ENCODE peak calls at places on chromosome 13, in seven cellular contexts. One of them, this sample, is unnamed.

GRCh38 chr13:40598599-40598998 is 67.8 kb downstream of the FOXO1 start:
- DNase-seq in body of pancreas: peak; percentile 50
- DNase-seq in right lobe of liver: no peak
- DNase-seq in CD8-positive, alpha-beta memory T cell: no peak
- DNase-seq in colonic mucosa: no peak
- DNase-seq in iPS DF 6.9: no peak
- DNase-seq in psoas muscle: no peak
- DNase-seq in this sample: no peak

GRCh38 chr13:27054760-27055159 is 116.9 kb downstream of the USP12 start:
- DNase-seq in body of pancreas: no peak
- DNase-seq in right lobe of liver: no peak
- DNase-seq in CD8-positive, alpha-beta memory T cell: no peak
- DNase-seq in colonic mucosa: no peak
- DNase-seq in iPS DF 6.9: no peak
- DNase-seq in psoas muscle: no peak
- DNase-seq in this sample: no peak

GRCh38 chr13:110495376-110495775 is 66.1 kb downstream of the RAB20 start:
- DNase-seq in body of pancreas: no peak
- DNase-seq in right lobe of liver: no peak
- DNase-seq in CD8-positive, alpha-beta memory T cell: no peak
- DNase-seq in colonic mucosa: no peak
- DNase-seq in iPS DF 6.9: no peak
- DNase-seq in psoas muscle: no peak
- DNase-seq in this sample: no peak

GRCh38 chr13:96994030-96994848 is at the start of gene OXGR1:
- DNase-seq in body of pancreas: peak; percentile 11
- DNase-seq in right lobe of liver: no peak
- DNase-seq in CD8-positive, alpha-beta memory T cell: no peak
- DNase-seq in colonic mucosa: peak; percentile 30
- DNase-seq in iPS DF 6.9: no peak
- DNase-seq in psoas muscle: peak; percentile 15
- DNase-seq in this sample: no peak

GRCh38 chr13:93270769-93271753 is 44.5 kb downstream of the GPC6 start:
- DNase-seq in body of pancreas: no peak
- DNase-seq in right lobe of liver: no peak
- DNase-seq in CD8-positive, alpha-beta memory T cell: no peak
- DNase-seq in colonic mucosa: no peak
- DNase-seq in iPS DF 6.9: no peak
- DNase-seq in psoas muscle: no peak
- DNase-seq in this sample: no peak

GRCh38 chr13:33303885-33304284 is 18.3 kb upstream of the STARD13 start:
- DNase-seq in body of pancreas: no peak
- DNase-seq in right lobe of liver: no peak
- DNase-seq in CD8-positive, alpha-beta memory T cell: no peak
- DNase-seq in colonic mucosa: no peak
- DNase-seq in iPS DF 6.9: no peak
- DNase-seq in psoas muscle: no peak
- DNase-seq in this sample: no peak

GRCh38 chr13:113744197-113745000 is 14.6 kb upstream of the TMEM255B start:
- DNase-seq in body of pancreas: no peak
- DNase-seq in right lobe of liver: no peak
- DNase-seq in CD8-positive, alpha-beta memory T cell: no peak
- DNase-seq in colonic mucosa: no peak
- DNase-seq in iPS DF 6.9: no peak
- DNase-seq in psoas muscle: no peak
- DNase-seq in this sample: no peak

GRCh38 chr13:53121879-53122278 is 93.3 kb downstream of the OLFM4 start:
- DNase-seq in body of pancreas: no peak
- DNase-seq in right lobe of liver: no peak
- DNase-seq in CD8-positive, alpha-beta memory T cell: no peak
- DNase-seq in colonic mucosa: no peak
- DNase-seq in iPS DF 6.9: no peak
- DNase-seq in psoas muscle: no peak
- DNase-seq in this sample: no peak

GRCh38 chr13:38849316-38849715 is 141.3 kb downstream of the STOML3 start:
- DNase-seq in body of pancreas: no peak
- DNase-seq in right lobe of liver: no peak
- DNase-seq in CD8-positive, alpha-beta memory T cell: no peak
- DNase-seq in colonic mucosa: no peak
- DNase-seq in iPS DF 6.9: no peak
- DNase-seq in psoas muscle: no peak
- DNase-seq in this sample: no peak

GRCh38 chr13:101007245-101007644 is 332.6 kb upstream of the TMTC4 start:
- DNase-seq in body of pancreas: no peak
- DNase-seq in right lobe of liver: no peak
- DNase-seq in CD8-positive, alpha-beta memory T cell: no peak
- DNase-seq in colonic mucosa: no peak
- DNase-seq in iPS DF 6.9: no peak
- DNase-seq in psoas muscle: no peak
- DNase-seq in this sample: no peak

GRCh38 chr13:111387945-111388600 is 67.6 kb downstream of the TEX29 start:
- DNase-seq in body of pancreas: no peak
- DNase-seq in right lobe of liver: no peak
- DNase-seq in CD8-positive, alpha-beta memory T cell: no peak
- DNase-seq in colonic mucosa: no peak
- DNase-seq in iPS DF 6.9: no peak
- DNase-seq in psoas muscle: no peak
- DNase-seq in this sample: no peak

GRCh38 chr13:97058417-97058816 is 64.1 kb upstream of the OXGR1 start:
- DNase-seq in body of pancreas: no peak
- DNase-seq in right lobe of liver: no peak
- DNase-seq in CD8-positive, alpha-beta memory T cell: no peak
- DNase-seq in colonic mucosa: no peak
- DNase-seq in iPS DF 6.9: no peak
- DNase-seq in psoas muscle: no peak
- DNase-seq in this sample: no peak

GRCh38 chr13:99495478-99496321 is 5.6 kb upstream of the TM9SF2 start:
- DNase-seq in body of pancreas: no peak
- DNase-seq in right lobe of liver: no peak
- DNase-seq in CD8-positive, alpha-beta memory T cell: no peak
- DNase-seq in colonic mucosa: no peak
- DNase-seq in iPS DF 6.9: no peak
- DNase-seq in psoas muscle: no peak
- DNase-seq in this sample: no peak

GRCh38 chr13:113950451-113951245 is 23.2 kb downstream of the C13orf46 start:
- DNase-seq in body of pancreas: no peak
- DNase-seq in right lobe of liver: peak; percentile 93
- DNase-seq in CD8-positive, alpha-beta memory T cell: no peak
- DNase-seq in colonic mucosa: no peak
- DNase-seq in iPS DF 6.9: no peak
- DNase-seq in psoas muscle: peak; percentile 23
- DNase-seq in this sample: no peak

GRCh38 chr13:44972956-44973581 is 16.2 kb downstream of the NUFIP1 start:
- DNase-seq in body of pancreas: no peak
- DNase-seq in right lobe of liver: no peak
- DNase-seq in CD8-positive, alpha-beta memory T cell: no peak
- DNase-seq in colonic mucosa: no peak
- DNase-seq in iPS DF 6.9: no peak
- DNase-seq in psoas muscle: no peak
- DNase-seq in this sample: no peak

GRCh38 chr13:21917046-21918010 is 246.5 kb downstream of the FGF9 start:
- DNase-seq in body of pancreas: peak; percentile 24
- DNase-seq in right lobe of liver: no peak
- DNase-seq in CD8-positive, alpha-beta memory T cell: no peak
- DNase-seq in colonic mucosa: no peak
- DNase-seq in iPS DF 6.9: no peak
- DNase-seq in psoas muscle: no peak
- DNase-seq in this sample: no peak

GRCh38 chr13:80105350-80105749 is 235.6 kb downstream of the SPRY2 start:
- DNase-seq in body of pancreas: no peak
- DNase-seq in right lobe of liver: no peak
- DNase-seq in CD8-positive, alpha-beta memory T cell: no peak
- DNase-seq in colonic mucosa: no peak
- DNase-seq in iPS DF 6.9: no peak
- DNase-seq in psoas muscle: no peak
- DNase-seq in this sample: no peak

GRCh38 chr13:64239372-64239771 is 2823.7 kb upstream of the PCDH20 start:
- DNase-seq in body of pancreas: no peak
- DNase-seq in right lobe of liver: no peak
- DNase-seq in CD8-positive, alpha-beta memory T cell: no peak
- DNase-seq in colonic mucosa: no peak
- DNase-seq in iPS DF 6.9: no peak
- DNase-seq in psoas muscle: no peak
- DNase-seq in this sample: no peak

GRCh38 chr13:48163066-48163465 is 68.2 kb upstream of the MED4 start:
- DNase-seq in body of pancreas: no peak
- DNase-seq in right lobe of liver: no peak
- DNase-seq in CD8-positive, alpha-beta memory T cell: no peak
- DNase-seq in colonic mucosa: no peak
- DNase-seq in iPS DF 6.9: no peak
- DNase-seq in psoas muscle: no peak
- DNase-seq in this sample: no peak

GRCh38 chr13:33053397-33054066 is 37.3 kb downstream of the KL start:
- DNase-seq in body of pancreas: no peak
- DNase-seq in right lobe of liver: no peak
- DNase-seq in CD8-positive, alpha-beta memory T cell: no peak
- DNase-seq in colonic mucosa: no peak
- DNase-seq in iPS DF 6.9: no peak
- DNase-seq in psoas muscle: no peak
- DNase-seq in this sample: no peak

GRCh38 chr13:37656247-37656940 is 57.8 kb upstream of the POSTN start:
- DNase-seq in body of pancreas: no peak
- DNase-seq in right lobe of liver: no peak
- DNase-seq in CD8-positive, alpha-beta memory T cell: no peak
- DNase-seq in colonic mucosa: no peak
- DNase-seq in iPS DF 6.9: no peak
- DNase-seq in psoas muscle: no peak
- DNase-seq in this sample: no peak

GRCh38 chr13:109764474-109765292 is 21.7 kb downstream of the IRS2 start:
- DNase-seq in body of pancreas: no peak
- DNase-seq in right lobe of liver: no peak
- DNase-seq in CD8-positive, alpha-beta memory T cell: no peak
- DNase-seq in colonic mucosa: no peak
- DNase-seq in iPS DF 6.9: no peak
- DNase-seq in psoas muscle: peak; percentile 51
- DNase-seq in this sample: no peak

GRCh38 chr13:25225970-25226369 is 53.9 kb upstream of the AMER2 start:
- DNase-seq in body of pancreas: no peak
- DNase-seq in right lobe of liver: no peak
- DNase-seq in CD8-positive, alpha-beta memory T cell: no peak
- DNase-seq in colonic mucosa: no peak
- DNase-seq in iPS DF 6.9: no peak
- DNase-seq in psoas muscle: no peak
- DNase-seq in this sample: no peak
- H3K27me3 ChIP-seq in body of pancreas: no peaks in the 10 kb centered on the region
- H3K27me3 ChIP-seq in right lobe of liver: no peaks in the 10 kb centered on the region
- H3K27me3 ChIP-seq in CD8-positive, alpha-beta memory T cell: no peaks in the 10 kb centered on the region
- H3K27me3 ChIP-seq in colonic mucosa: no peaks in the 10 kb centered on the region
- H3K27me3 ChIP-seq in iPS DF 6.9: no peaks in the 10 kb centered on the region
- H3K27me3 ChIP-seq in psoas muscle: peaks cover 3% of the 10 kb centered on the region
- H3K27me3 ChIP-seq in this sample: no peaks in the 10 kb centered on the region

GRCh38 chr13:49877629-49878218 is 58.4 kb downstream of the SPRYD7 start:
- DNase-seq in body of pancreas: no peak
- DNase-seq in right lobe of liver: no peak
- DNase-seq in CD8-positive, alpha-beta memory T cell: no peak
- DNase-seq in colonic mucosa: no peak
- DNase-seq in iPS DF 6.9: no peak
- DNase-seq in psoas muscle: no peak
- DNase-seq in this sample: no peak
- H3K9me3 ChIP-seq in body of pancreas: peaks cover 9% of the 10 kb centered on the region
- H3K9me3 ChIP-seq in right lobe of liver: no peaks in the 10 kb centered on the region
- H3K9me3 ChIP-seq in CD8-positive, alpha-beta memory T cell: no peaks in the 10 kb centered on the region
- H3K9me3 ChIP-seq in colonic mucosa: no peaks in the 10 kb centered on the region
- H3K9me3 ChIP-seq in iPS DF 6.9: peaks cover 5% of the 10 kb centered on the region
- H3K9me3 ChIP-seq in psoas muscle: peaks cover 6% of the 10 kb centered on the region
- H3K9me3 ChIP-seq in this sample: peaks cover 12% of the 10 kb centered on the region

GRCh38 chr13:108268713-108269112 is 805 bp upstream of the TNFSF13B start:
- DNase-seq in body of pancreas: no peak
- DNase-seq in right lobe of liver: no peak
- DNase-seq in CD8-positive, alpha-beta memory T cell: no peak
- DNase-seq in colonic mucosa: no peak
- DNase-seq in iPS DF 6.9: no peak
- DNase-seq in psoas muscle: no peak
- DNase-seq in this sample: no peak
- H3K4me1 ChIP-seq in body of pancreas: peaks cover 14% of the 10 kb centered on the region
- H3K4me1 ChIP-seq in right lobe of liver: no peaks in the 10 kb centered on the region
- H3K4me1 ChIP-seq in CD8-positive, alpha-beta memory T cell: peaks cover 9% of the 10 kb centered on the region
- H3K4me1 ChIP-seq in colonic mucosa: no peaks in the 10 kb centered on the region
- H3K4me1 ChIP-seq in iPS DF 6.9: peaks cover 1% of the 10 kb centered on the region
- H3K4me1 ChIP-seq in psoas muscle: peaks cover 12% of the 10 kb centered on the region
- H3K4me1 ChIP-seq in this sample: no peaks in the 10 kb centered on the region

GRCh38 chr13:107721436-107721835 is 493.9 kb downstream of the LIG4 start:
- DNase-seq in body of pancreas: no peak
- DNase-seq in right lobe of liver: no peak
- DNase-seq in CD8-positive, alpha-beta memory T cell: no peak
- DNase-seq in colonic mucosa: no peak
- DNase-seq in iPS DF 6.9: no peak
- DNase-seq in psoas muscle: no peak
- DNase-seq in this sample: no peak
- H3K27me3 ChIP-seq in body of pancreas: no peaks in the 10 kb centered on the region
- H3K27me3 ChIP-seq in right lobe of liver: no peaks in the 10 kb centered on the region
- H3K27me3 ChIP-seq in CD8-positive, alpha-beta memory T cell: no peaks in the 10 kb centered on the region
- H3K27me3 ChIP-seq in colonic mucosa: no peaks in the 10 kb centered on the region
- H3K27me3 ChIP-seq in iPS DF 6.9: no peaks in the 10 kb centered on the region
- H3K27me3 ChIP-seq in psoas muscle: no peaks in the 10 kb centered on the region
- H3K27me3 ChIP-seq in this sample: no peaks in the 10 kb centered on the region

This sample was measured in lung.